ENCODE peak calls at places on chromosomes 16 and 17, in four cellular contexts. W is H1, Q is K562, O is GM12878. U is an unnamed sample.

GRCh38 chr16:85157813-85158701 is 45.8 kb upstream of the CIBAR2 start:
- DNase-seq in W (peak; percentile 70), Q (no peak), O (peak; percentile 12), U (no peak)

GRCh38 chr17:76734080-76734840 is 2.9 kb downstream of the SRSF2 start:
- DNase-seq in W (no peak), Q (no peak), O (no peak), U (peak; percentile 49)

GRCh38 chr16:77290451-77291110 is 91.4 kb downstream of the SYCE1L start:
- DNase-seq in W (no peak), Q (no peak), O (no peak), U (peak; percentile 59)

GRCh38 chr16:50295541-50296132 is 29.3 kb downstream of the ADCY7 start:
- DNase-seq in W (no peak), Q (no peak), O (no peak), U (no peak)

GRCh38 chr16:1401758-1402154 is 12.7 kb downstream of the UNKL start:
- DNase-seq in W (no peak), Q (no peak), O (no peak), U (no peak)

GRCh38 chr16:86126891-86127290 is 227.9 kb downstream of the IRF8 start:
- DNase-seq in W (no peak), Q (no peak), O (no peak), U (no peak)

GRCh38 chr16:55426865-55427484 is 52.0 kb upstream of the MMP2 start:
- DNase-seq in W (no peak), Q (no peak), O (no peak), U (no peak)

GRCh38 chr17:71922439-71922838 is 198.4 kb upstream of the SOX9 start:
- DNase-seq in W (no peak), Q (no peak), O (peak; percentile 20), U (peak; percentile 85)

GRCh38 chr16:67936124-67936875 is at the start of gene PSMB10:
- DNase-seq in W (no peak), Q (peak; percentile 68), O (no peak), U (peak; percentile 72)
- TF ChIP-seq CHD1 in W (no peak), Q (peak; percentile 64), O (no peak), U (no peak)

GRCh38 chr17:65259281-65259680 is 122.1 kb downstream of the RGS9 start:
- DNase-seq in W (no peak), Q (no peak), O (no peak), U (no peak)

GRCh38 chr17:65249774-65250173 is 112.6 kb downstream of the RGS9 start:
- DNase-seq in W (no peak), Q (no peak), O (no peak), U (no peak)

DNA sequence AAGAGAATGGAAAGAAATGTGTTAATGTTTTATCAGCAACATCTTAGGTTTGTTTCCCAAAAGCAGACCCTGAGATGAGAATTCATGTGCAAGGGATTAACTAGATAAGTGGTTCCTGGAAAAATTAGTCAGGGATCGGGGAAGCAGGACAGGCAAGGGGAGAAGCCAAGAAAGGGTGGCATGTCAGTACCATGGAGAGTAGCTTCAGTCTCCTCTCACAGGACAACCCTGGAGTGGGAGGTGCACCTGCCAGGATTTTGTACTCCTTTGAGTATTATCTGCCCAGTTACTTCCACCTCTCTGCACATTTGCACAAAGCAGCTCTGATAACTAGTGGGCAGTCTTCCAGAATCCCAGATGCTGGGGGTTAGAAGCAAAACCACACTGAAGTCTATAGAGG is 117.0 kb downstream of the RGS9 start:
- DNase-seq in W (no peak), Q (no peak), O (no peak), U (peak; percentile 17)
- TF ChIP-seq CHD1 in W (no peak), Q (no peak), O (no peak), U (no peak)

GRCh38 chr17:35242158-35242804 is 591 bp upstream of the SLFN5 start:
- DNase-seq in W (peak; percentile 43), Q (peak; percentile 14), O (no peak), U (peak; percentile 32)

GRCh38 chr17:35242805-35243458 is at the start of gene SLFN5:
- DNase-seq in W (peak; percentile 69), Q (peak; percentile 72), O (peak; percentile 73), U (peak; percentile 90)

GRCh38 chr17:35243459-35244204 is 760 bp downstream of the SLFN5 start:
- DNase-seq in W (no peak), Q (no peak), O (no peak), U (peak; percentile 69)

GRCh38 chr17:35245196-35245486 is 2.3 kb downstream of the SLFN5 start:
- DNase-seq in W (no peak), Q (no peak), O (no peak), U (peak; percentile 97)

DNA sequence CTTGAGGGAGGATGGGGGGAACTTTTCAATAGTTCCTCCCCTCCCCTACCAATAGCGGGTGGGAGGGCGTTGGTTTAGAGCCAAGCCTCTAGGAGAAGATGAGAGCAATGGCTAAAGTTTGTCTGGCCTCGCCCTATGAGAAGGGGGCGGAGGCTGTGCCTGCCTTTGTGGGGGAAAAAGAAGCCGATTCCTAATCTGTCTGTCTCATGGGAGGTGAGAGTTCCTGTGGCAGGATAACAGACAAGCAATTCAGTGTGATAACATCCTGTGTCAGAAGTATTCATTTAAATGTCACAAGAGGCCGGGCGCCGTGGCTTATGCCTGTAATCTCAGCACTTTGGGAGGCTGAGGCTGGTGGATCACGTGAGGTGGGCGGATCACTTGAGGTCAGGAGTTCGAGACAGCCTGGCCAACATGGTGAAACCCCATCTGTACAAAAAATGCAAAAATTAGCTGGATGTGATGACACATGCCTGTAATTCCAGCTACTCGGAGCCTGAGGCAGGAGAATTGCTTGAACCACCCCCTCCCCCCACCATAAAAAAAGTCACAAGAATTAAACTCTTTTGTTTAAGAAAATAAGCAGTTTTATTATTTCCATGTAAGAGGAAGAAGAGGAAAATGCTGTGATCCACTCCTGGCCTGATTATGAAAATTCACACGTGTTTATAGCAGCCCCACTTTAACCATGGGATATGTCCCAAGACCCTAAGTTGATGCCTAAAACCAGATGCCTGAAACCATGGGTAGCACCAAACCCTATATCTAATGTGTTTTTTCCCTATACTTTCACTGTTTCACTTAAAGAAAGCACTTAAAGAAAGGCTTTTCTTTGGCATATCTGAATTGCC is 1.7 kb downstream of the SLFN5 start:
- DNase-seq in W (no peak), Q (peak; percentile 18), O (no peak), U (peak; percentile 81)
- TF ChIP-seq CHD1 in W (no peak), Q (no peak), O (no peak), U (peak; percentile 46)

GRCh38 chr16:20401475-20402016 is 3.0 kb downstream of the PDILT start:
- DNase-seq in W (no peak), Q (no peak), O (no peak), U (no peak)
- TF ChIP-seq CHD1 in W (no peak), Q (no peak), O (no peak), U (no peak)

DNA sequence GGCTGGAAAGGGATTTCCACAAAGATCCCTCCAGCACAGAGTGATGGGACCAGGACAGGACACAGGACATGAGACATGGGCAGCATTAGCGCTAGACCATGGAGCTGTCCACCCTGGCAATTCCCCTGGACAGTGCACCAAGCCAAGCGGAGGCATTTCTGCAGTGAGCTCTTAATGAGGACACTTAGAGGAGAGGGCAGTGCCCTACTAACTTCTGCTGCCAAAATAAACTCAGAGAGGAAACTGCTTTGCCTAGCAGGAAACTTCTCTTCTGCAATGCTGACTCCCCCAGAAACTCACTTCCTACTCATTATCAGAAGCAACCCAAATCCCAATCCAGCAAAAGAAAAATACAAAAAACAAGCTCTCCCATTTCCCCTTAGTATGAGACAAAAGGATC is 119.2 kb downstream of the HS3ST2 start:
- DNase-seq in W (no peak), Q (no peak), O (no peak), U (no peak)
- TF ChIP-seq CHD1 in W (no peak), Q (no peak), O (no peak), U (no peak)

U was measured in IMR-90.